ENCODE peak calls at places on chromosome 17, in four cellular contexts. Q is RPMI8226, J is activated B cell treated with CpG ODN at 0.5 μM for 24 hours, C is H7. O is an unnamed sample.

GRCh38 chr17:78962345-78962983 is 17.3 kb downstream of the LGALS3BP start:
- DNase-seq in Q (no peak), J (no peak), C (no peak), O (no peak)

GRCh38 chr17:37450090-37450489 is 39.6 kb upstream of the DUSP14 start:
- DNase-seq in Q (no peak), J (no peak), C (no peak), O (no peak)

GRCh38 chr17:64024781-64025731 is 4.6 kb upstream of the ICAM2 start:
- DNase-seq in Q (no peak), J (no peak), C (peak; percentile 5), O (no peak)

GRCh38 chr17:16428098-16428882 is 12.9 kb downstream of the TRPV2 start:
- DNase-seq in Q (peak; percentile 43), J (no peak), C (peak; percentile 90), O (no peak)

GRCh38 chr17:82285141-82285540 is 11.6 kb upstream of the CSNK1D start:
- DNase-seq in Q (no peak), J (no peak), C (no peak), O (no peak)

GRCh38 chr17:16293918-16294317 is 59.4 kb downstream of the CENPV start:
- DNase-seq in Q (no peak), J (no peak), C (no peak), O (no peak)

GRCh38 chr17:74555427-74555826 is 9.5 kb upstream of the CD300C start:
- DNase-seq in Q (peak; percentile 24), J (no peak), C (no peak), O (no peak)

GRCh38 chr17:81566461-81567126 is 14.4 kb upstream of the FAAP100 start:
- DNase-seq in Q (peak; percentile 95), J (no peak), C (no peak), O (no peak)

GRCh38 chr17:69602969-69603368 is 188.5 kb downstream of the MAP2K6 start:
- DNase-seq in Q (no peak), J (no peak), C (no peak), O (no peak)

GRCh38 chr17:19650826-19651225 is 2.3 kb downstream of the ALDH3A2 start:
- DNase-seq in Q (no peak), J (no peak), C (no peak), O (no peak)

GRCh38 chr17:72661945-72662826 is 430.3 kb downstream of the SLC39A11 start:
- DNase-seq in Q (no peak), J (no peak), C (no peak), O (no peak)

GRCh38 chr17:55533611-55534010 is 22.4 kb upstream of the SMIM36 start:
- DNase-seq in Q (no peak), J (no peak), C (no peak), O (no peak)

GRCh38 chr17:6713130-6713917 is at the start of gene SLC13A5:
- DNase-seq in Q (peak; percentile 44), J (peak; percentile 21), C (peak; percentile 97), O (no peak)